ENCODE peak calls at places on chromosome 22, in nine cellular contexts. R is spleen, F is psoas muscle, G is suprapubic skin, P is Peyer's patch, Z is MM.1S, U is cardiac muscle cell, I is HCT116, Q is left lung. N is an unnamed sample.
A peak's percentile ranks its signal among the peaks of the same experiment; 100 is the strongest.

GRCh38 chr22:37739000-37739399 is 42.2 kb downstream of the TRIOBP start:
- DNase-seq in Z (no peak), U (peak; percentile 92), F (peak; percentile 91), R (no peak), P (peak; percentile 68), G (no peak), Q (no peak), I (no peak), N (peak; percentile 74)

GRCh38 chr22:39820266-39820665 is 73.3 kb downstream of the ENTHD1 start:
- DNase-seq in R (no peak), Q (no peak), U (peak; percentile 65), F (no peak), I (peak; percentile 18), G (no peak), P (no peak), Z (no peak), N (no peak)

GRCh38 chr22:39117585-39118191 is 20.6 kb downstream of the APOBEC3H start:
- DNase-seq in Q (no peak), F (peak; percentile 17), G (no peak), U (peak; percentile 66), I (peak; percentile 53), R (peak; percentile 83), P (peak; percentile 93), Z (peak; percentile 79), N (peak; percentile 68)

GRCh38 chr22:42562282-42562681 is 8.5 kb downstream of the SERHL2 start:
- DNase-seq in Q (no peak), P (no peak), I (no peak), R (no peak), F (no peak), Z (no peak), G (no peak), U (no peak), N (no peak)

GRCh38 chr22:36198482-36198881 is 3.1 kb downstream of the APOL4 start:
- DNase-seq in P (no peak), R (no peak), I (no peak), U (no peak), Z (no peak), Q (no peak), F (no peak), G (no peak), N (no peak)

GRCh38 chr22:38973289-38974169 is 8.6 kb upstream of the APOBEC3B start:
- DNase-seq in F (peak; percentile 46), U (peak; percentile 40), I (no peak), R (peak; percentile 74), Q (no peak), Z (peak; percentile 74), P (peak; percentile 80), G (no peak), N (peak; percentile 66)

GRCh38 chr22:31130873-31131272 is 8.1 kb downstream of the INPP5J start:
- DNase-seq in I (no peak), R (peak; percentile 39), Q (no peak), F (peak; percentile 25), U (no peak), P (no peak), G (no peak), Z (no peak), N (no peak)

GRCh38 chr22:26527574-26528465 is 15.5 kb upstream of the TFIP11 start:
- DNase-seq in Z (no peak), R (no peak), P (no peak), I (no peak), F (peak; percentile 70), G (no peak), Q (no peak), U (no peak), N (no peak)

GRCh38 chr22:45599836-45600577 is 71.6 kb upstream of the ATXN10 start:
- DNase-seq in I (no peak), F (no peak), Z (no peak), P (no peak), R (no peak), U (no peak), G (no peak), Q (no peak), N (no peak)
- H3K4me3 ChIP-seq in I (no peak overlapping the region), F (no peak overlapping the region), Z (no peak overlapping the region), P (no peak overlapping the region), R (no peak overlapping the region), U (no peak overlapping the region), G (no peak overlapping the region), Q (no peak overlapping the region), N (no peak overlapping the region)

GRCh38 chr22:32841175-32841574 is 39.7 kb downstream of the TIMP3 start:
- DNase-seq in G (no peak), P (no peak), Q (no peak), F (no peak), I (no peak), U (no peak), Z (no peak), R (no peak), N (no peak)

GRCh38 chr22:32839776-32840571 is 38.5 kb downstream of the TIMP3 start:
- DNase-seq in F (no peak), P (no peak), G (no peak), U (peak; percentile 73), Z (no peak), Q (no peak), R (no peak), I (no peak), N (no peak)

GRCh38 chr22:32843300-32843699 is 41.8 kb downstream of the TIMP3 start:
- DNase-seq in P (no peak), F (no peak), Q (no peak), I (no peak), U (no peak), G (no peak), R (no peak), Z (no peak), N (no peak)

GRCh38 chr22:32844251-32844650 is 42.7 kb downstream of the TIMP3 start:
- DNase-seq in P (no peak), Q (no peak), I (no peak), F (no peak), G (no peak), Z (no peak), R (no peak), U (no peak), N (no peak)

GRCh38 chr22:32842486-32842885 is 41.0 kb downstream of the TIMP3 start:
- DNase-seq in Z (no peak), P (no peak), F (no peak), G (no peak), R (no peak), I (no peak), Q (no peak), U (no peak), N (no peak)
- H3K4me1 ChIP-seq in Z (no peaks in the 10 kb centered on the region), P (no peaks in the 10 kb centered on the region), F (peaks cover 35% of the 10 kb centered on the region), G (peaks cover 59% of the 10 kb centered on the region), R (peaks cover 4% of the 10 kb centered on the region), I (no peaks in the 10 kb centered on the region), Q (no peaks in the 10 kb centered on the region), U (peaks cover 36% of the 10 kb centered on the region), N (peaks cover 14% of the 10 kb centered on the region)

GRCh38 chr22:28014141-28015055 is 95.3 kb upstream of the PITPNB start:
- DNase-seq in P (no peak), Q (peak; percentile 68), Z (no peak), I (no peak), R (peak; percentile 73), F (peak; percentile 41), U (no peak), G (no peak), N (no peak)

GRCh38 chr22:28013611-28014010 is 94.6 kb upstream of the PITPNB start:
- DNase-seq in R (peak; percentile 63), Z (no peak), P (no peak), Q (peak; percentile 47), F (peak; percentile 32), U (no peak), G (no peak), I (no peak), N (no peak)

GRCh38 chr22:28015676-28016601 is 96.9 kb upstream of the PITPNB start:
- DNase-seq in U (peak; percentile 45), Z (no peak), G (peak; percentile 52), R (peak; percentile 52), I (no peak), Q (no peak), F (peak; percentile 49), P (peak; percentile 30), N (peak; percentile 86)

GRCh38 chr22:28015056-28015445 is 96.0 kb upstream of the PITPNB start:
- DNase-seq in Q (no peak), G (peak; percentile 59), P (no peak), R (peak; percentile 41), U (no peak), Z (no peak), I (no peak), F (no peak), N (peak; percentile 6)

DNA sequence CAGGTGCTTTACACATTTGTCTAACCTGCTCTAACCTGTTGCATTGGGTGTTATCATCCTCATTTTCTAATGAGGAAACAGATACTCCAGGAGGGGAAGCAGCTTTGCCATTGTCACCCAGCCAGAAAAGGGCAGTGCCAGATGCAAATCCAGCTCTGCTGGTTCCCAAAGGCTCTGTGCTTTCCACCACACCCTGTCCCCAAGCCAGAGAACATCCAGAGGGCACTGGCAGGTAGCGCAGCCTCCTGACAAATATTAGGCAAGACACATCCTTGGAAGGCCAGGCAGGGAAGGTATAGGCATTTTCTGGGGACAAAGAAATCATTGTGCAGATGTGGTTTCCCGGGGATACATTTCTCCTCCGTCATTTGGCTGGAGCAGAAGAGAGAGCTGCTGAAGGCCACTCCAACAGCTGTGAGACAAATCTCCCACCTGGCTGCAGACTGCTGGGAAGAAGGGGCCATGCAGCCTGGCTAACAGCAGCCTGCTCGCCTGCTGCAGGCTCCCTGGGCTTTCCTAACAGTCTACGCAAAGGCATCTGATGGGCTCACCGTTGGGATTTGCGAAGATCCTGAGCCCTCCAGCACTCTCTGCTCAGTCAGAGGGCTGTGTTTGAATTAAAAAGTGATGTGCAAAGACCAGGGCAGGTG is 93.9 kb upstream of the PITPNB start:
- DNase-seq in Z (no peak), F (peak; percentile 26), G (no peak), U (no peak), R (peak; percentile 40), I (no peak), P (no peak), Q (peak; percentile 7), N (no peak)
- TF ChIP-seq CTCF in Z (no peak), F (no peak), G (no peak), U (no peak), R (no peak), I (no peak), P (no peak), Q (no peak), N (no peak)

GRCh38 chr22:49927483-49928184 is 9.2 kb downstream of the CRELD2 start:
- DNase-seq in G (no peak), I (no peak), Z (no peak), U (no peak), P (no peak), R (no peak), Q (no peak), F (no peak), N (no peak)

GRCh38 chr22:49930128-49930527 is 11.7 kb downstream of the CRELD2 start:
- DNase-seq in F (no peak), Q (no peak), R (no peak), I (no peak), U (no peak), P (no peak), G (no peak), Z (no peak), N (no peak)

GRCh38 chr22:49928185-49928495 is 9.7 kb downstream of the CRELD2 start:
- DNase-seq in F (no peak), Z (no peak), I (no peak), P (no peak), U (no peak), G (no peak), Q (no peak), R (no peak), N (no peak)

GRCh38 chr22:49929553-49929979 is 11.1 kb downstream of the CRELD2 start:
- DNase-seq in I (no peak), Q (peak; percentile 96), P (peak; percentile 88), U (peak; percentile 53), F (peak; percentile 85), G (no peak), R (peak; percentile 97), Z (peak; percentile 71), N (peak; percentile 76)

DNA sequence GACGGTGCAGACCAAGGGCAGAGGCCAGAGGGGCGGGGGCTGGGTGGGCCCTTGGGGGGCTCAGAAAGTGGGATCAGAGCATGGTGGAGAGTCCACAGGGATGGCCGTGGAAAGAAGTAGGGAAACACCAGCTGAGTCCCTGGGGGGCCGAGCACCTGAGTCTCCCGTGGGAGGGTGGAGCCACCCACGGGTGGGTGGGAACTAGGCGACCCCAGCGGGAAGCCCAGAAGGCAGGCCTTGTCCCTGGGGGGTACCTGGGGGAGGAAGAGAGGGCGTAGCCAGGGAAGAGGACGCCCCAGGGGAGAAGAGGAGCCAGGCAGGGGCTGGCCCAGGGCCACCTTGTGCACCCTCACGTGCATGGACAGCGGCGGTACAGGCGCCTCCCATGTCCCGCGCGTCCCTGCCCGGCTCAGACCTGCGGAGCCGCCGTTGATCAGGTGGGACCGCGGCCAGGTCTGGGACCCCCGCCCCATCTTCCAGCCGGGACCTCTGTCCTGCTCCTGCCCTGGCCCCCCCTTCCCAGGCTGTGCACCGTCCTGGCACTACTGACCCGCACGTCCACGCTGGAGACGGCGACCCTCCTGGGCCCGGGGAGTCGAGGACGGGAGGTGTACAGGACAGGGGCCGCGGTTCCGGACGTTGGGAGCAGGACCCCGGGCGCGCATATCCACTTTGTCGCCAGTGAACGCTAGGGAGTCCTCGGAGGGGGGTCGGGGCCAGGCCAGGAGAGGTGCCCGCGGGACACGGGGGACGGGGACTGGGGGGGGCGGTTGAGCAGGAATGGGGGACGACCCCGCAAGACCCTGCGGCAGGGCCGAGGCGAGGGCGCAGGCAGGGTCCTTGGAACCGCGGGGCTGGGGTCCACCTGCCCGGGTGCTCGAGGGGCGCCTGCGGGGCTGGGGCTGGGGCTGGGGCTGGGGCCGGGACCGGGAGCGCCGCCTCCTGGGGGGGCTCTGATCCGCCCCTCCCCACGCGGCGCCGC is 10.4 kb downstream of the CRELD2 start:
- DNase-seq in R (no peak), I (no peak), F (no peak), Z (no peak), Q (no peak), U (no peak), G (no peak), P (peak; percentile 56), N (no peak)
- H3K4me3 ChIP-seq in R (no peak overlapping the region), I (no peak overlapping the region), F (no peak overlapping the region), Z (no peak overlapping the region), Q (no peak overlapping the region), U (no peak overlapping the region), G (peak overlapping the region; percentile 26), P (peak overlapping the region; percentile 45), N (no peak overlapping the region)

N was measured in BE2C.